ENCODE peak calls at places on chromosomes 2 and 18, in four cellular contexts. One of them, this sample, is unnamed.

GRCh38 chr2:186903183-186903582 is 54.2 kb upstream of the ZSWIM2 start:
- DNase-seq in GM12878: no peak
- DNase-seq in K562: no peak
- DNase-seq in HepG2: no peak
- DNase-seq in this sample: no peak

GRCh38 chr2:26344581-26345283 is 1.2 kb upstream of the SELENOI start:
- DNase-seq in HepG2: peak; percentile 63
- DNase-seq in K562: peak; percentile 90
- DNase-seq in GM12878: no peak
- DNase-seq in this sample: peak; percentile 36

GRCh38 chr2:135095591-135095990 is 43.5 kb downstream of the RAB3GAP1 start:
- DNase-seq in GM12878: no peak
- DNase-seq in HepG2: no peak
- DNase-seq in K562: no peak
- DNase-seq in this sample: no peak

GRCh38 chr2:239216614-239217273 is 184.1 kb downstream of the HDAC4 start:
- DNase-seq in HepG2: no peak
- DNase-seq in GM12878: no peak
- DNase-seq in K562: no peak
- DNase-seq in this sample: no peak

GRCh38 chr2:120754067-120754960 is 18.6 kb downstream of the GLI2 start:
- DNase-seq in HepG2: no peak
- DNase-seq in GM12878: no peak
- DNase-seq in K562: no peak
- DNase-seq in this sample: no peak

GRCh38 chr2:112150447-112150846 is 12.3 kb downstream of the FBLN7 start:
- DNase-seq in K562: no peak
- DNase-seq in GM12878: no peak
- DNase-seq in HepG2: no peak
- DNase-seq in this sample: no peak

GRCh38 chr2:32838418-32838817 is 108.3 kb upstream of the LTBP1 start:
- DNase-seq in HepG2: no peak
- DNase-seq in GM12878: peak; percentile 16
- DNase-seq in K562: no peak
- DNase-seq in this sample: no peak

GRCh38 chr2:103921161-103921560 is 932.8 kb upstream of the POU3F3 start:
- DNase-seq in GM12878: no peak
- DNase-seq in HepG2: no peak
- DNase-seq in K562: no peak
- DNase-seq in this sample: no peak

GRCh38 chr2:71796174-71796592 is 342.8 kb downstream of the DYSF start:
- DNase-seq in GM12878: no peak
- DNase-seq in HepG2: no peak
- DNase-seq in K562: no peak
- DNase-seq in this sample: no peak

GRCh38 chr18:48521723-48522122 is 17.1 kb upstream of the CTIF start:
- DNase-seq in K562: no peak
- DNase-seq in HepG2: no peak
- DNase-seq in GM12878: no peak
- DNase-seq in this sample: no peak

GRCh38 chr2:239081046-239081445 is 233.2 kb downstream of the TWIST2 start:
- DNase-seq in GM12878: no peak
- DNase-seq in K562: no peak
- DNase-seq in HepG2: no peak
- DNase-seq in this sample: no peak

GRCh38 chr2:85255813-85256581 is 71.8 kb downstream of the TGOLN2 start:
- DNase-seq in K562: no peak
- DNase-seq in GM12878: no peak
- DNase-seq in HepG2: peak; percentile 58
- DNase-seq in this sample: peak; percentile 85

GRCh38 chr18:52670903-52671302 is 330.9 kb downstream of the DCC start:
- DNase-seq in K562: no peak
- DNase-seq in GM12878: no peak
- DNase-seq in HepG2: peak; percentile 4
- DNase-seq in this sample: no peak

GRCh38 chr2:170284205-170284604 is 106.3 kb downstream of the MYO3B start:
- DNase-seq in K562: no peak
- DNase-seq in GM12878: no peak
- DNase-seq in HepG2: no peak
- DNase-seq in this sample: no peak

GRCh38 chr2:170276926-170277571 is 99.1 kb downstream of the MYO3B start:
- DNase-seq in GM12878: no peak
- DNase-seq in K562: no peak
- DNase-seq in HepG2: no peak
- DNase-seq in this sample: peak; percentile 20

GRCh38 chr2:170277943-170278342 is 100.0 kb downstream of the MYO3B start:
- DNase-seq in GM12878: no peak
- DNase-seq in HepG2: no peak
- DNase-seq in K562: no peak
- DNase-seq in this sample: no peak

DNA sequence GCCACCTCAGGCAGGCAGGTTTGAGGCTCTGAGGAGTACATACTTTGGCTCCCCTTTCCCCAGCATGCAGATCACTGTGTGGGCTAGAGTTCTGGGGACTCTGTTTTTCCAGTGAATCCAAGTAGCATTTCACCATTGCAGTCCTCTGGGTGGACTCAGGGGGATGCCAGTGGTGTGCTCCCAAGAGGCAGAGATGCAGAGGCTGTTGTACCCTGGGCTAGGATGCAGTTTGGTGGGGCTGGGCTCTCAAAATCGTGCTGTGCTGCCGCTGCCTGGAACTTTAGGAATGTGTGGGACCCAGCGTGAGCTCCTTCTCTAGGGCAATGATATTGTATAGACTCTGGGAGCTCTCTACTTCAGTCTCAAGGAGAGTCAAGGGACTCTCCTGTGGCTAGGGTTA is 104.9 kb downstream of the MYO3B start:
- DNase-seq in K562: no peak
- DNase-seq in HepG2: no peak
- DNase-seq in GM12878: no peak
- DNase-seq in this sample: peak; percentile 21
- TF ChIP-seq ETV6 in K562: no peak
- TF ChIP-seq ETV6 in HepG2: no peak
- TF ChIP-seq ETV6 in GM12878: no peak
- TF ChIP-seq ETV6 in this sample: no peak

GRCh38 chr18:22637787-22638186 is 220.1 kb upstream of the CTAGE1 start:
- DNase-seq in K562: no peak
- DNase-seq in HepG2: peak; percentile 42
- DNase-seq in GM12878: no peak
- DNase-seq in this sample: no peak
- TF ChIP-seq ETV6 in K562: no peak
- TF ChIP-seq ETV6 in HepG2: no peak
- TF ChIP-seq ETV6 in GM12878: no peak
- TF ChIP-seq ETV6 in this sample: no peak

DNA sequence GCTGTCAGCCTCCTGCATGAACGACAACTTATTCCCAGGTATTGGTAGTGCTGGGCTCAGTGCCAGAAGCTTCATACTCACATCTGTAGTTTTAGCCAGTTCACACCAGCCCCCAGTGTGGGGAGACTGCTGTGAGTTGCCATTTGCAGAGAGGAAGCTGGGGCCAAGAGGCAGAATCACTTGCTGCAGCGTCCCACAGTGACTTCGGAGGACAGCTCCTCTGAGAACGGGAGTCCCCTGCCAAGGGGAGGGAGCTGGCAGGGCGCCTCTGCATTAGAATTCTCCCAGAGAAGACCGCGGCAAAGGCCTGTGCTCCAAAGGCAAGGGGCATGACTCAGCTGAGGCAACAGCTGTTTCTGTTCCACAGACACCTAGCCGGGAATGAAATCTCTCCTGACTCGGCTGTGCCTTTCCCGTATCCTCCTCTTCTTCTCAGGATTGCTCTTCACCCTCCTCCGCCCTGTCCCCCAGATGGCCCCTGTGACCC is 17.8 kb downstream of the MAL start:
- DNase-seq in HepG2: no peak
- DNase-seq in K562: no peak
- DNase-seq in GM12878: peak; percentile 75
- DNase-seq in this sample: no peak
- TF ChIP-seq ETV6 in HepG2: no peak
- TF ChIP-seq ETV6 in K562: no peak
- TF ChIP-seq ETV6 in GM12878: no peak
- TF ChIP-seq ETV6 in this sample: no peak

GRCh38 chr2:180625006-180625844 is 355.2 kb upstream of the UBE2E3 start:
- DNase-seq in HepG2: no peak
- DNase-seq in GM12878: no peak
- DNase-seq in K562: no peak
- DNase-seq in this sample: no peak
- TF ChIP-seq ETV6 in HepG2: no peak
- TF ChIP-seq ETV6 in GM12878: no peak
- TF ChIP-seq ETV6 in K562: no peak
- TF ChIP-seq ETV6 in this sample: no peak

DNA sequence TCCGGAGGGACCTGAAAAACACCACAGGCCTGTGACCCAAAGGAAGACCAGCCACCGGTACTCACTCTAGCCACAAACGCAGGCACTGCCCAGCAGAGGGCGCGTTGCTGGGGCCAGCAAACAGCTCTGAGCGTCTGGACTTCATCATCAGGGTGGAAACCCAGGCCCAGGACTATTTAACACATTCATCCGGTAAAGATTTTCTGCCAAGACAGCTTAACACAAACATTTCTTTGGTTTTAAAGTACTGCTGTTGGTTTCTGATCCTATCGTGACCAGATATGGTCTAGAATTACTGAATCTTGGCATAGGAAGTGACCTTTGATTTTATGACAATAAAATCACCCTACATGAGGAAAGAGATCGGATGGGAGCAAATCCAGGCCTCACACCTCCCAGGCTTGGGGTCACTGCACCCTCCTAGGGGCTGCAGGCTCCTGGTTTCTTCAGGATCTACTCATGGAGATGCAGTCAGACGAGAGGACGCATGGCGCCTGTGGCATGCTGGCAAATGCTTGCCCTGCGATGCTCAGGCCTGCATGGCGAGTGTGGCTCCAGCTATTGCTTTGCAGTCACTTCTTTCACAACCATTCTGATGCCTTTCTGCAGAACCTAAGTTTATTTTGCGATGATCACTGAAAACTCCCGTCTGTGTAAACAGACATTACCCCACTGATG is 130.4 kb downstream of the COL4A4 start:
- DNase-seq in K562: peak; percentile 57
- DNase-seq in HepG2: peak; percentile 43
- DNase-seq in GM12878: no peak
- DNase-seq in this sample: peak; percentile 83
- TF ChIP-seq ETV6 in K562: no peak
- TF ChIP-seq ETV6 in HepG2: no peak
- TF ChIP-seq ETV6 in GM12878: no peak
- TF ChIP-seq ETV6 in this sample: no peak

GRCh38 chr2:64784168-64785061 is 130.7 kb upstream of the SERTAD2 start:
- DNase-seq in GM12878: no peak
- DNase-seq in K562: no peak
- DNase-seq in HepG2: peak; percentile 59
- DNase-seq in this sample: no peak
- TF ChIP-seq ETV6 in GM12878: no peak
- TF ChIP-seq ETV6 in K562: no peak
- TF ChIP-seq ETV6 in HepG2: no peak
- TF ChIP-seq ETV6 in this sample: no peak

GRCh38 chr2:68689553-68690537 is 44.8 kb upstream of the ARHGAP25 start:
- DNase-seq in GM12878: peak; percentile 85
- DNase-seq in K562: no peak
- DNase-seq in HepG2: no peak
- DNase-seq in this sample: no peak
- TF ChIP-seq ETV6 in GM12878: peak; percentile 71
- TF ChIP-seq ETV6 in K562: no peak
- TF ChIP-seq ETV6 in HepG2: no peak
- TF ChIP-seq ETV6 in this sample: no peak

GRCh38 chr18:32772580-32773186 is at the start of gene KLHL14:
- DNase-seq in GM12878: no peak
- DNase-seq in HepG2: no peak
- DNase-seq in K562: no peak
- DNase-seq in this sample: no peak
- TF ChIP-seq ETV6 in GM12878: no peak
- TF ChIP-seq ETV6 in HepG2: no peak
- TF ChIP-seq ETV6 in K562: no peak
- TF ChIP-seq ETV6 in this sample: no peak

GRCh38 chr2:230170532-230170931 is 49.3 kb downstream of the SP110 start:
- DNase-seq in GM12878: no peak
- DNase-seq in HepG2: no peak
- DNase-seq in K562: peak; percentile 25
- DNase-seq in this sample: no peak

GRCh38 chr2:230162981-230163380 is 56.8 kb downstream of the SP110 start:
- DNase-seq in K562: peak; percentile 49
- DNase-seq in HepG2: no peak
- DNase-seq in GM12878: no peak
- DNase-seq in this sample: no peak

GRCh38 chr2:230164139-230164538 is 55.6 kb downstream of the SP110 start:
- DNase-seq in HepG2: no peak
- DNase-seq in K562: no peak
- DNase-seq in GM12878: no peak
- DNase-seq in this sample: no peak

GRCh38 chr2:230161180-230161579 is 58.6 kb downstream of the SP110 start:
- DNase-seq in GM12878: no peak
- DNase-seq in HepG2: no peak
- DNase-seq in K562: no peak
- DNase-seq in this sample: no peak

DNA sequence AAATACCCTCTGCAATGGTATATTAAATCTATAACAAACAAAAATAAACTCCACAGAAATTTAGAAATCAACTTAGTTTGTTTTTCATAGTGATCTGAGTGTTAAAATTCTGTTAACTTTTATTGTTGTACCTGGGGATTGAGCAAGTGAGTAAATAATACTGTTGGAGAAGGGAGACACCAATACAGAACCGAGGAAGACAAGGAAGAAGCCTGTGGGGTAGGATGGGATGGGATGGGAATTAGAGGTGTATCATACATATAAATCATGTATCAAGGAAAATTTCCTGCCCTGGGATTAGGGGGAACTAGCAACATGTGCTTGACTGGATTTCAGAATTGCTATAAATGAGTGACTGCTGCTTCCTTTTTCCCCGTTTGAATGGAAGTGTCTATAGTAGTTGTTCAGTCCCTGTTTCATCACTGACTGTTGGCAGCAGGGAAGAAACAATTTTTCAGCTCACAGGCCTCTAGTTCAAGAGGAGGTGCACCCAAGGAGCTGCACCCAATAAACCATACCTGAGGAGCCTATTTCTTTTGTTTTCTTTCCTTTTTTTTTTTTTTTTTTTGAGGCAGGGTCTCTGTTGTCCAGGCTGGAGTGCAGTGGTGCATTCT is 53.1 kb downstream of the SP110 start:
- DNase-seq in HepG2: no peak
- DNase-seq in GM12878: no peak
- DNase-seq in K562: no peak
- DNase-seq in this sample: no peak
- TF ChIP-seq ETV6 in HepG2: no peak
- TF ChIP-seq ETV6 in GM12878: no peak
- TF ChIP-seq ETV6 in K562: no peak
- TF ChIP-seq ETV6 in this sample: no peak

GRCh38 chr2:84077504-84077903 is 381.6 kb downstream of the SUCLG1 start:
- DNase-seq in GM12878: no peak
- DNase-seq in K562: peak; percentile 53
- DNase-seq in HepG2: peak; percentile 20
- DNase-seq in this sample: peak; percentile 16
- TF ChIP-seq ETV6 in GM12878: no peak
- TF ChIP-seq ETV6 in K562: no peak
- TF ChIP-seq ETV6 in HepG2: no peak
- TF ChIP-seq ETV6 in this sample: no peak

This sample was measured in WTC11.